ENCODE peak calls at places on chromosome 5, in ten cellular contexts. T is mammary epithelial cell, O is PC-9, J is H1, R is PC-3, A is HepG2, K is fibroblast of lung, H is astrocyte, F is neural progenitor cell, W is HCT116. C is an unnamed sample.

GRCh38 chr5:79865588-79865987 is 125.5 kb downstream of the MTX3 start:
- DNase-seq in T (no peak), O (no peak), J (no peak), R (no peak), A (no peak), K (no peak), H (no peak), F (no peak), W (no peak), C (no peak)

GRCh38 chr5:116810937-116811336 is 236.3 kb upstream of the SEMA6A start:
- DNase-seq in T (no peak), O (no peak), J (no peak), R (no peak), A (peak; percentile 25), K (no peak), H (no peak), F (peak; percentile 53), W (no peak), C (no peak)

GRCh38 chr5:139725073-139725830 is 70.4 kb upstream of the PSD2 start:
- DNase-seq in T (no peak), O (peak; percentile 67), J (no peak), R (peak; percentile 35), A (peak; percentile 77), K (peak; percentile 91), H (peak; percentile 65), F (no peak), W (no peak), C (no peak)

GRCh38 chr5:127562252-127562651 is 44.8 kb downstream of the PRRC1 start:
- DNase-seq in T (no peak), O (no peak), J (no peak), R (peak; percentile 19), A (peak; percentile 16), K (peak; percentile 36), H (no peak), F (peak; percentile 55), W (no peak), C (no peak)

GRCh38 chr5:126527892-126528291 is 67.1 kb downstream of the ALDH7A1 start:
- DNase-seq in T (peak; percentile 34), O (no peak), J (no peak), R (peak; percentile 32), A (no peak), K (peak; percentile 55), H (peak; percentile 39), F (no peak), W (no peak), C (no peak)

GRCh38 chr5:134892282-134892681 is 12.6 kb upstream of the PCBD2 start:
- DNase-seq in T (no peak), O (no peak), J (no peak), R (no peak), A (no peak), K (no peak), H (no peak), F (no peak), W (no peak), C (no peak)

GRCh38 chr5:17317499-17317898 is 100.1 kb downstream of the BASP1 start:
- DNase-seq in T (no peak), O (no peak), J (no peak), R (no peak), A (no peak), K (no peak), H (no peak), F (no peak), W (no peak), C (no peak)

GRCh38 chr5:51685399-51685798 is 302.2 kb downstream of the ISL1 start:
- DNase-seq in T (no peak), O (no peak), J (no peak), R (no peak), A (no peak), K (no peak), H (no peak), F (no peak), W (no peak), C (no peak)

GRCh38 chr5:40224421-40224820 is 455.3 kb upstream of the PTGER4 start:
- DNase-seq in T (peak; percentile 37), O (no peak), J (no peak), R (peak; percentile 82), A (no peak), K (peak; percentile 54), H (peak; percentile 42), F (no peak), W (no peak), C (no peak)

GRCh38 chr5:59436364-59437158 is 457.0 kb downstream of the PDE4D start:
- DNase-seq in T (no peak), O (no peak), J (no peak), R (no peak), A (no peak), K (no peak), H (no peak), F (no peak), W (no peak), C (no peak)

GRCh38 chr5:177356756-177357458 is 817 bp upstream of the RGS14 start:
- DNase-seq in T (no peak), O (no peak), J (no peak), R (no peak), A (no peak), K (no peak), H (no peak), F (no peak), W (no peak), C (no peak)

GRCh38 chr5:27158775-27159174 is 120.4 kb upstream of the CDH9 start:
- DNase-seq in T (peak; percentile 47), O (no peak), J (no peak), R (no peak), A (no peak), K (no peak), H (peak; percentile 39), F (no peak), W (no peak), C (no peak)

GRCh38 chr5:80959768-80960442 is at the start of gene RASGRF2:
- DNase-seq in T (no peak), O (no peak), J (peak; percentile 72), R (no peak), A (peak; percentile 76), K (peak; percentile 54), H (peak; percentile 31), F (peak; percentile 88), W (no peak), C (no peak)

GRCh38 chr5:160970605-160971191 is 118.7 kb upstream of the ATP10B start:
- DNase-seq in T (peak; percentile 24), O (no peak), J (no peak), R (no peak), A (no peak), K (peak; percentile 1), H (no peak), F (peak; percentile 49), W (no peak), C (no peak)

GRCh38 chr5:139828207-139828895 is 32.7 kb downstream of the PSD2 start:
- DNase-seq in T (no peak), O (no peak), J (no peak), R (no peak), A (no peak), K (no peak), H (no peak), F (no peak), W (no peak), C (no peak)

GRCh38 chr5:116035123-116035522 is 2.9 kb downstream of the ARL14EPL start:
- DNase-seq in T (peak; percentile 3), O (no peak), J (no peak), R (peak; percentile 52), A (no peak), K (no peak), H (peak; percentile 39), F (no peak), W (no peak), C (no peak)

GRCh38 chr5:157528036-157528632 is 47.4 kb downstream of the ADAM19 start:
- DNase-seq in T (no peak), O (no peak), J (no peak), R (no peak), A (no peak), K (peak; percentile 49), H (peak; percentile 37), F (peak; percentile 64), W (no peak), C (no peak)
- H3K27ac ChIP-seq in T (no peak overlapping the region), O (no peak overlapping the region), J (no peak overlapping the region), R (no peak overlapping the region), A (no peak overlapping the region), K (no peak overlapping the region), H (no peak overlapping the region), F (no peak overlapping the region), W (no peak overlapping the region), C (no peak overlapping the region)

DNA sequence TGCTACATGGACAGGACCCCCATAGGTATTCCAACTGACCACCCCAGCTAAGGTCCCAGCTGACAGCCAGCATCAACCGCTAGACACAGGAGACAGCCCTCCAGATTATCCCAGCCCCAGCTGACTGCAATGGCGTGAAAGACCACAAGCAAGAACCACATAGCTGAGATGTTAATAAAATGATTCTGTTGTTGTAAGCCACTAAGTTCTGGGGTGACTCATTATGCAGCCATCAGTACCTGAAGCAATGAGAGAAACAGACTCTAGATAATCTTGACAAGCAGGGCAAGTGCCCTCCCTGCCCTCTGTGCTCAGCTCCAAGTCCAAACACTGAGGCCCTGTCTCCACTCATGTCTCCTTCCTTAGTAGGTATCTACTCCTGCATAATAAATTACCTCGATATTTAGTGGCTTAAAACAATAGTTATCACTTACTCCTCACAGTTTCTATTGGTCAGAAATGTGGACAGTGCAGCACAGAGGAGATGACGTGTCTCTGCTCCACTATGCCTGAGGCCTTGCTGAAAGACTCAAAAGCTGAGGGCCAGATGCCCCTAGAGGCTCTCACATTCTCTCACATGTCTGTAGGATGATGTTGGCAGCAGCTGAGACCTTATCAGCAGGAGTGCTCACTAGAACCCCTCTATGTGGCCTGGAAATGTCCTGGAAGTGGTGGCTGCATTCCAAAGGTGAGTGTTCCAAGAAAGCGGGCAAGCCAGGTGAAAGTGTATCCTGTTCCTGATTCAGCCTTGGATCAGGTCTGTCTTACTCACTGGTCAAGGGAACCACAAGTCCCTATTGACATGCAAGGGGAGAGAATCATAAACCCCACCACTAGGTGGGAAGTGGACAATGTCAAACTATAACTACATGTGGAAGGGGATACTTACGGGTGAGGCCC is 2.5 kb downstream of the MGAT1 start:
- DNase-seq in T (peak; percentile 85), O (peak; percentile 40), J (no peak), R (peak; percentile 92), A (no peak), K (peak; percentile 58), H (peak; percentile 88), F (no peak), W (no peak), C (no peak)
- H3K27me3 ChIP-seq in T (no peaks in the 10 kb centered on the region), O (no peaks in the 10 kb centered on the region), J (no peaks in the 10 kb centered on the region), R (no peaks in the 10 kb centered on the region), A (no peaks in the 10 kb centered on the region), K (no peaks in the 10 kb centered on the region), H (no peaks in the 10 kb centered on the region), F (no peaks in the 10 kb centered on the region), W (no peaks in the 10 kb centered on the region), C (no peaks in the 10 kb centered on the region)

DNA sequence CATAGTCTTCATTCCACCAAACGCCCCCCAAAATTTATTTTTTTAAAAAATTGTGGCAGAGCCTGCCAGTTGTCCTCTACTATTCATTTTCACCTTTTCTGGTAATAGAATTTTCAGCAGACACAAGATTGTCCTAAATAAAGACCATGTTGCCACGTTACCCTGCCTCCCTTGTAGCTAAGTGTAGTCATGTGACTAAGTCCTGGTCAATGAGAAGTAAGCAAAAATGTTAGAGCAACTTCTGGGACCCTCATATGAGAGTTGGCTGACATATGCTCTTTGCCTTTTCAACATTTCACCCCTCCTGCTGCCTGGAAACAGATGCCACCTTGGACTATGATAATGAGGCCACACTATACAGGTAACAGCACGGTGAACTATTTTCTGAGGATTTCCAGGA is 203.1 kb downstream of the PIK3R1 start:
- DNase-seq in T (no peak), O (no peak), J (no peak), R (no peak), A (no peak), K (no peak), H (no peak), F (no peak), W (no peak), C (no peak)
- TF ChIP-seq EZH2 in T (no peak), O (no peak), J (no peak), R (no peak), A (no peak), K (no peak), H (no peak), F (no peak), W (no peak), C (no peak)

GRCh38 chr5:97495301-97495700 is 312.3 kb upstream of the RIOK2 start:
- DNase-seq in T (no peak), O (no peak), J (no peak), R (no peak), A (no peak), K (no peak), H (no peak), F (peak; percentile 19), W (no peak), C (no peak)
- H3K27ac ChIP-seq in T (no peak overlapping the region), O (no peak overlapping the region), J (no peak overlapping the region), R (no peak overlapping the region), A (no peak overlapping the region), K (no peak overlapping the region), H (no peak overlapping the region), F (no peak overlapping the region), W (no peak overlapping the region), C (no peak overlapping the region)

C was measured in DND-41.